ENCODE peak calls at places on chromosomes 2 and 18, in six cellular contexts. Y is adrenal gland; N is lung; R is CD8-positive, alpha-beta memory T cell; C is GM23248; J is tibial nerve. T is an unnamed sample.

GRCh38 chr2:7706791-7707190 is 789.6 kb downstream of the RNF144A start:
- DNase-seq in Y (no peak), N (no peak), R (no peak), C (peak), J (no peak), T (no peak)

GRCh38 chr18:25283769-25284168 is 68.2 kb downstream of the ZNF521 start:
- DNase-seq in Y (no peak), N (no peak), R (no peak), C (no peak), J (no peak), T (no peak)

GRCh38 chr2:232341061-232341738 is 37.4 kb upstream of the ALPP start:
- DNase-seq in Y (no peak), N (no peak), R (no peak), C (no peak), J (no peak), T (no peak)

GRCh38 chr2:196798980-196799379 is 503 bp downstream of the GTF3C3 start:
- DNase-seq in Y (no peak), N (no peak), R (no peak), C (peak), J (no peak), T (no peak)

GRCh38 chr2:104378853-104379374 is 475.0 kb upstream of the POU3F3 start:
- DNase-seq in Y (peak), N (no peak), R (no peak), C (peak), J (no peak), T (peak)

GRCh38 chr18:11323359-11323819 is 174.0 kb upstream of the PIEZO2 start:
- DNase-seq in Y (peak), N (no peak), R (no peak), C (peak), J (no peak), T (no peak)

GRCh38 chr2:160371251-160372009 is 122.2 kb downstream of the RBMS1 start:
- DNase-seq in Y (no peak), N (no peak), R (no peak), C (peak), J (no peak), T (no peak)

GRCh38 chr2:111617299-111617803 is 266.6 kb downstream of the ANAPC1 start:
- DNase-seq in Y (no peak), N (no peak), R (no peak), C (peak), J (no peak), T (no peak)

GRCh38 chr2:239917128-239917956 is 107.8 kb downstream of the NDUFA10 start:
- DNase-seq in Y (no peak), N (no peak), R (no peak), C (peak), J (no peak), T (no peak)

GRCh38 chr2:239917957-239918481 is 107.1 kb downstream of the NDUFA10 start:
- DNase-seq in Y (no peak), N (no peak), R (no peak), C (no peak), J (no peak), T (no peak)

GRCh38 chr2:239918749-239919148 is 106.4 kb downstream of the NDUFA10 start:
- DNase-seq in Y (no peak), N (no peak), R (no peak), C (no peak), J (no peak), T (no peak)

GRCh38 chr2:239913632-239914417 is 111.3 kb downstream of the NDUFA10 start:
- DNase-seq in Y (no peak), N (no peak), R (no peak), C (no peak), J (no peak), T (no peak)

DNA sequence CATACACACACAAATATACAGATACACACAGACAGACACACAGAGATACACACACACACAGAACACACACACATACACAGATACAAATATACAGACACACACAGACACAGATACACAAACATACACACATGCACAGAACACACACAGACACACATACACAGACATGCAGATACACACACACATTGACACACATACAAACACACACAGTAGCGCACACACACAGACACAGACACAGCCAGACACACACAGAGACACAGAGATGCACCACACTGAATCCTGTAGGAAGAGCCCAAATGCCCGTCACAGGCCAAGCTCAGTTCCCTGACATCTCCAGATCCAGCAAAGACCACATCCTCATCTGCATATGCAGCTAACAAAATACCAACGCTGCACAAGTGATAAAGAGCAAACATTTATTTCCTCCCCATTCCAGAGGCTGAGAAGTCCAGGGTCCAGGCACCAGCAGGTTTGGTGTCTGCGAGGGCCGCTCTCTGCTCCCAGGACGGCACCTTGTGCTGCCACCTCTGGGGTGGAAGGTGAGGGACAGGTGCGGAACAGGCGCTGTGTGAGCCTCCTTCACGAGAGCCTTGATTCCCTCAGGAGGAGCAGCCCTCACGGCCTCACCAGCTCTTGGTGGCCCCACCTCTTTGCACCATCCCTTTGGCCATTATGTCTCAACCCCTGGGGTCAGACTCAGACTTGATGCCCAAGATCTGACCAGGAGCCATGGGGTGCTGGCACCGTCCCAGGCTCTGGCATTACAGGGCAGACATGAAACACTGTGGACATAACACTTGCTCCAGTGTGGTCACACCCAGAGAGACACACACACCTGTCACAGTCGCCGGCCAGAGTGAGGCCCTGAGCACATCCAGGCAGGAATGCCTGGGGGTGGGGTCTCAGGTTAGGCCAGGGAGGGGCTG is 108.7 kb downstream of the NDUFA10 start:
- DNase-seq in Y (no peak), N (no peak), R (no peak), C (no peak), J (no peak), T (no peak)
- H3K27ac ChIP-seq in Y (no peak), N (no peak), R (no peak), C (no peak), J (no peak), T (no peak)

DNA sequence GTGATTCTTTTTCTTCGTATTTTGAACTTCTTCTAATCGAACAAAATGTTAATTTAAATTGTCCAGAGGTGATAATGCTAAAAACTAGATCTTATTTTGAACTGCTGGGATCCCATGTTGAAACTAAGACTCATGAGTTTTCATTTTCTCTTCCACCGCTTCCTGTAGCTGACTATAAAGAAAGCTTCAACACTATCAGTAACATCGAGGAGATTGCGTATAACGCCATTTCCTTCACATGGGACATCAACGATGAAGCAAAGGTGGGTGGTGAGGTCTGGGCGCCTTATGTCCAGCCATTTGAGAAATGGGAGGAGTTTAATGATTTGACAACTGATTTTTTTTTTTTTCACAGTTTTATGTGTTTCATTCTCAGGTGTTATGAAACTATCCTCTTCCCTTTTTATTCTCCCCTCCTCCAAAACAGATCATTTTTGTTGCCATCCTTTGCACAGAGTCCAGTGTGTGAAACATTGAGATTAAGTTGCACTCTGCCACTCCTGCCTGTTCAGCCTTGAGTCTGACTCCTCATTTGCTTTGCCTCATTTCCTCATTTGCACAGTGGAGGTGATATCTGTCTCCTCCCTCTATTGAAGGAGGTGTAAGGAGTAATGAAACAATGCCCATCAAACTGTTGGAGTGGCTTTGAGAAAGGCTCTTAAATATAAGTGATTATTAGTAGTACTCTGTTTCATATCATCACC is 13.8 kb downstream of the GRHL1 start:
- DNase-seq in Y (no peak), N (no peak), R (no peak), C (no peak), J (no peak), T (no peak)
- H3K27ac ChIP-seq in Y (no peak), N (no peak), R (no peak), C (no peak), J (no peak), T (no peak)

DNA sequence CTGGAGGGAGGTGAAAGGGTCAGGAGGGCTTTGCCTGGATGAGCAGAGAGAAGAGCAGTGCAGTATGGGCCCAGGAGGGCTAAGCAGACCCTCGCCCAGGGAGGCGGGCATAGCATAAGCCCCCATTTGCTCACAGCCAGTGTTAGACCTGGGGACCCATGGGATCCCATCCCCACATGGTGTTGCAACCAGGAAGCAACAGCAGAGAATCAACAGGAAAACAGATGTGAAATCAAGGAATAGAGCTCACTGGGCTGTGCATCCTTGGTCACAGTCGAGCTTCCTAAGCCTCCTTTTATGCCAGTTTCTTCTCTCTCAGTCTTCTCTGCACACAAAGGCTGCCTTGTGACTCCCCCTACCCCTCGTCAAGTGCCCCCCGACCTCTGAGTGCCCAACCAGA is 19.9 kb downstream of the ASB18 start:
- DNase-seq in Y (no peak), N (no peak), R (no peak), C (no peak), J (no peak), T (no peak)
- H3K27ac ChIP-seq in Y (no peak), N (no peak), R (no peak), C (no peak), J (no peak), T (no peak)

GRCh38 chr2:38415023-38415422 is 38.0 kb upstream of the ATL2 start:
- DNase-seq in Y (no peak), N (no peak), R (no peak), C (no peak), J (no peak), T (no peak)

GRCh38 chr2:38416296-38417036 is 39.4 kb upstream of the ATL2 start:
- DNase-seq in Y (no peak), N (no peak), R (no peak), C (no peak), J (no peak), T (no peak)

GRCh38 chr2:38415761-38416291 is 38.8 kb upstream of the ATL2 start:
- DNase-seq in Y (no peak), N (no peak), R (no peak), C (no peak), J (no peak), T (no peak)

GRCh38 chr2:38421274-38422056 is 44.4 kb upstream of the ATL2 start:
- DNase-seq in Y (no peak), N (no peak), R (no peak), C (no peak), J (no peak), T (no peak)

DNA sequence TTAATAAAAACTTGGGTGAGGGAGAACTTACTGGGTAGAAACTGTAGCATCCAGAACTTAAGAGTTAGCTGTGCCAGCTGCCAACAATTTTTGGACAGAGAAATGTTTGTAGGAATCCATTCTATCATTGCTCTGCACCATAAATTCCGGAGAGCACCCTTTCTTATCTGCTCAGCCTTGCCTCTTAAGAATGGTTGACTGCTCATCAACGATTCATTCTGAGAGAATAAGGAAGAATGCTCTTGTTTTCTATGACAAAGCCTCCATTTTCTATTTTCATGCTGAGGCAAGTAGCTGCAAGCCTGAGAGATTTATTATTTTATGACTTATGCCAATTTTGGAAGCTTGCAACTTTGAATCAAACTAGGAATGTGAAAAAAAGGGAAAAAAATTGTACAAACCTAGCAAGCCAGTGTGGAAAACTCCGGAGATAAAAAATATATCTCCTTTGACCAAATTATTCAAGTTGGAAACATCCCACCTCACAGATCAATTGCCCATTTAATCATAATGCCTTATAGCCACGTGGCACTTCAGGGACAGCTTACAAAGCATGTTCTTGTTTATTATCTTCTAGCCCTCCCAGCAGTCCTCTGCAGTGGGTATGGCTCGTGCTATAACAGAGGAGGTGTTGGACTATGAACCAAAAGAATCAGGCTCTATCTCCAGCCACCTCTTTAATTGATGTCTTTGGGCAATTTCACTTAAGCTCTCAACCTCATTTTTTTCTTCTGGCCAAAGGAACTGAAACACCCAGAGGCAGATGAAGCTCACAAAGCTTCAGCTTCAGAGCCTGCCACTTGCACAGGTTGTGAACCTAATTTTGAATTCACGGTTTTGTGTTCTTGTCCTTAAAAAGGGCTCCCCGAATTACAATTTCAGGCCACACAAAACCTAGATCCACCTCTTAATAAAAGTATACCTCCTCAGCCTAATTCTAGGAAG is 40.9 kb upstream of the ATL2 start:
- DNase-seq in Y (no peak), N (no peak), R (no peak), C (no peak), J (no peak), T (no peak)
- H3K27ac ChIP-seq in Y (no peak), N (no peak), R (no peak), C (no peak), J (no peak), T (no peak)

GRCh38 chr2:150464270-150464669 is 23.2 kb downstream of the RND3 start:
- DNase-seq in Y (no peak), N (no peak), R (no peak), C (no peak), J (no peak), T (no peak)
- H3K27ac ChIP-seq in Y (no peak), N (no peak), R (no peak), C (no peak), J (no peak), T (no peak)

DNA sequence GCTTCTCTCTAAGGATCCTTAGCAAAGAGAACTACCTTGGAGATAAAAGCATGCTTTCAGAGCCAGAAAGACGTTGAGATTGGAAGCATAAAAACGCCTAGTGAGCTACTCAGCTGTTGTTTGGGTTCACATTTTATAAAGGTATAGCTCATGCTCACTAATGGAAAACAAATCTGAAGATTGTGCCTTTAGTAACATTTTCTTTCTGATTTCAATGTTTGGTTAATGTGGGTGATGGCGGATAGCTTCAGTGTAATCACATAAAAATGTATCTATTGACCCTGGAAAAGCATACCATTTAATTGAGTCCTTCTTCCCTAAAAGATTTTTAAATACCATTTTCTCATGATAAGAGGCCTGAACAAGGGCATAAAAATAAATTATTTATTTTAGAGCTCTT is 73.4 kb downstream of the DTNA start:
- DNase-seq in Y (no peak), N (no peak), R (no peak), C (peak), J (no peak), T (no peak)
- H3K27ac ChIP-seq in Y (no peak), N (no peak), R (no peak), C (peak), J (no peak), T (no peak)

GRCh38 chr2:46915811-46916630 is 415 bp upstream of the MCFD2 start:
- DNase-seq in Y (peak), N (peak), R (peak), C (peak), J (peak), T (peak)

GRCh38 chr2:46914578-46915230 is 902 bp downstream of the MCFD2 start:
- DNase-seq in Y (no peak), N (no peak), R (no peak), C (no peak), J (no peak), T (no peak)

GRCh38 chr2:46909771-46910419 is 5.7 kb downstream of the MCFD2 start:
- DNase-seq in Y (peak), N (no peak), R (no peak), C (peak), J (no peak), T (no peak)

GRCh38 chr2:46915281-46915810 is at the start of gene MCFD2:
- DNase-seq in Y (peak), N (peak), R (no peak), C (peak), J (no peak), T (no peak)

DNA sequence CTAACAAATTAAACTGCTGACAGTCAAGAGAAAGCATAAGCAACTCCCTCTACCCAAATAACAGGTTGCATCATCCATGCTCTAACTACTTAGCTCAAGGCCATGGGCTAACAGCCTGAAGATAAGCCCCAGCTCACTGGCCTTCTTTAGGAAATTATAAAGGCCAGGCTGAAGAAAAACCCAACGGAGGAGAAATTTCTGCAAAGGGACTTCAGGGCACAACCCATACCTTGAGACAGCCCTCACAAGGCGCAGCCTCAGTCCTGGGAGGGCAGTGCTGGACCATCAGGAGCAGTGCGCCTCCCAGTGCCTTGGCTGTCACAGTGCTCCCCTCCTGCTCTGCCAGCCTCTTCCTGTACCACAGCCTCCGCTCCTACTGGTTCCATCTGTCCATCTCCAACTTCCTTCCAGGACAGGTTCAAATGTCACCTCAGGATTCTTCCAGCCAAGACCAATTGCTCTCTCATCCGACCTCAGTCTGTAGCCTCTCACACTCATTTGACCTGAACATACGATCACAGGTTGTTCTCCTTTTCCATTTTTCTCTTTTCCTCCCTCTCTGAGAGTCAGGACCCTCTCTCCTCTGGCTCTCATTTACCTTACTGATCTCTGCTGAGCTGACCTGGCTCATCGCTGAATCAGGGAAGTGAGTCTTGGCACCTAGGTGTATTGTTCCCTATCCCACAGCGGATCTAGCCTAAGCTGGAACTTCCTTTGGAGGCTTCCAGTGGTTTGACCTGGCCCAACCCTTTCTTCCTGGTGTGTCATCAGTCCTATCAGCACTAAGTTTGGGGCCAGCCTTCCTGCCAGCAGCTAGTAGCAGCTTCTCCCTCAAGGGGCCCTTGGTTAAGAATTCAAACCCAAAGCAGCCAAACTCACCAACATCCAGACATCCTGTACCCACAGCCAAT is 1.9 kb downstream of the MCFD2 start:
- DNase-seq in Y (peak), N (peak), R (no peak), C (peak), J (no peak), T (no peak)
- H3K27ac ChIP-seq in Y (peak), N (peak), R (peak), C (peak), J (no peak), T (no peak)

GRCh38 chr2:100291152-100291970 is 30.9 kb downstream of the LONRF2 start:
- DNase-seq in Y (peak), N (peak), R (peak), C (peak), J (no peak), T (no peak)
- H3K27ac ChIP-seq in Y (peak), N (no peak), R (peak), C (peak), J (no peak), T (peak)

DNA sequence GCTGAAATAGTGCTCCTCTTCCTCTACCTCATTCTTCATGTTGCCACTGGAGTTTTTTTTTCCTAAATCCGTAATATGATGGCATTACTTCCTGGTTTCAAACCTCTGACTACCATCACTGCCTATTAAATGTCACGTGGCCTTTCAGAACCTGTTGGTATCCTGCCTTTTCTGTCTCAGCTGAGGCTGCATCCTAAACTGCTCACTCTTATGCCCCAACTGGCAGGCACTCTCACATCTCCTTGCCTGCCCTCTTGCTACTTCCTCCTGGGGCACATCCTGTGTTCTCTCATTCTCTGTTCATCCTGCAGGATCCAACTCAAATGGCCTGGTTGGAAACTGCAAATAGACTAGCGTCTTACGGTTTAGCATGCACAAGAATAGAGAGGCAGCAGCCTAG is 468.1 kb upstream of the FANCL start:
- DNase-seq in Y (no peak), N (no peak), R (no peak), C (no peak), J (no peak), T (no peak)
- H3K27ac ChIP-seq in Y (no peak), N (no peak), R (no peak), C (no peak), J (no peak), T (no peak)

T was measured in caudate nucleus.